ENCODE peak calls at places on chromosomes 5 and 9, in six cellular contexts. I, E, C, Y, H and J are unnamed samples. For H3K9me3, the result is how much of the 10 kb centered on the place peaks cover.

GRCh38 chr9:121676916-121677315 is 25.5 kb downstream of the DAB2IP start:
- DNase-seq in I (peak), E (no peak), C (no peak), Y (no peak), H (no peak), J (no peak)

GRCh38 chr9:100445903-100446549 is 19.1 kb downstream of the MSANTD3 start:
- DNase-seq in I (no peak), E (no peak), C (no peak), Y (no peak), H (no peak), J (no peak)

GRCh38 chr9:79583957-79584654 is 12.3 kb downstream of the TLE4 start:
- DNase-seq in I (peak), E (peak), C (no peak), Y (no peak), H (no peak), J (peak)

GRCh38 chr5:149951138-149951749 is 6.7 kb upstream of the PDE6A start:
- DNase-seq in I (no peak), E (no peak), C (no peak), Y (no peak), H (no peak), J (no peak)

GRCh38 chr5:57703726-57704125 is 221.1 kb upstream of the ACTBL2 start:
- DNase-seq in I (no peak), E (no peak), C (no peak), Y (no peak), H (no peak), J (no peak)

GRCh38 chr5:169581580-169582227 is 1.9 kb upstream of the SPDL1 start:
- DNase-seq in I (no peak), E (no peak), C (no peak), Y (peak), H (peak), J (peak)

GRCh38 chr9:5110867-5111681 is 74.4 kb downstream of the INSL6 start:
- DNase-seq in I (peak), E (no peak), C (no peak), Y (no peak), H (no peak), J (no peak)

GRCh38 chr5:74579215-74579614 is 61.3 kb downstream of the ENC1 start:
- DNase-seq in I (no peak), E (no peak), C (no peak), Y (no peak), H (no peak), J (no peak)

GRCh38 chr5:178577376-178577839 is 12.8 kb downstream of the COL23A1 start:
- DNase-seq in I (no peak), E (no peak), C (no peak), Y (no peak), H (no peak), J (no peak)

GRCh38 chr5:65192326-65192725 is 289.4 kb downstream of the ADAMTS6 start:
- DNase-seq in I (no peak), E (no peak), C (no peak), Y (no peak), H (no peak), J (no peak)

GRCh38 chr5:150144211-150144801 is 11.3 kb downstream of the PDGFRB start:
- DNase-seq in I (no peak), E (peak), C (peak), Y (no peak), H (no peak), J (peak)

GRCh38 chr5:142325677-142326479 is 1.1 kb upstream of the SPRY4 start:
- DNase-seq in I (no peak), E (peak), C (peak), Y (peak), H (peak), J (no peak)

GRCh38 chr5:39411051-39411450 is 13.7 kb downstream of the DAB2 start:
- DNase-seq in I (no peak), E (no peak), C (no peak), Y (no peak), H (no peak), J (no peak)

GRCh38 chr9:13896047-13896446 is 417.9 kb downstream of the NFIB start:
- DNase-seq in I (no peak), E (no peak), C (no peak), Y (no peak), H (no peak), J (no peak)

GRCh38 chr9:2720179-2720654 is 2.9 kb downstream of the KCNV2 start:
- DNase-seq in I (no peak), E (no peak), C (no peak), Y (no peak), H (no peak), J (no peak)

GRCh38 chr9:108417726-108418125 is 438.1 kb downstream of the ACTL7B start:
- DNase-seq in I (no peak), E (no peak), C (no peak), Y (no peak), H (no peak), J (no peak)

GRCh38 chr9:77945798-77946197 is 85.8 kb downstream of the GNAQ start:
- DNase-seq in I (no peak), E (no peak), C (no peak), Y (no peak), H (no peak), J (no peak)

GRCh38 chr5:45376463-45376862 is 319.7 kb downstream of the HCN1 start:
- DNase-seq in I (no peak), E (no peak), C (no peak), Y (no peak), H (no peak), J (no peak)

GRCh38 chr5:170310187-170310586 is 12.6 kb upstream of the LCP2 start:
- DNase-seq in I (no peak), E (no peak), C (no peak), Y (no peak), H (no peak), J (no peak)

GRCh38 chr5:36683821-36684434 is 77.5 kb downstream of the SLC1A3 start:
- DNase-seq in I (no peak), E (peak), C (no peak), Y (no peak), H (no peak), J (no peak)

GRCh38 chr5:6714221-6715041 is 1.2 kb downstream of the TENT4A start:
- DNase-seq in I (peak), E (peak), C (no peak), Y (peak), H (no peak), J (no peak)

GRCh38 chr5:148998174-148998797 is 64.6 kb downstream of the SH3TC2 start:
- DNase-seq in I (no peak), E (no peak), C (no peak), Y (peak), H (peak), J (no peak)

GRCh38 chr9:125540497-125540896 is 166.5 kb downstream of the MAPKAP1 start:
- DNase-seq in I (no peak), E (no peak), C (no peak), Y (peak), H (no peak), J (no peak)

GRCh38 chr5:36090033-36090432 is 23.4 kb upstream of the UGT3A2 start:
- DNase-seq in I (no peak), E (no peak), C (no peak), Y (peak), H (peak), J (no peak)

GRCh38 chr5:131634666-131634995 is 398 bp downstream of the RAPGEF6 start:
- DNase-seq in I (no peak), E (peak), C (peak), Y (peak), H (peak), J (no peak)

GRCh38 chr5:135221187-135221473 is 177.9 kb downstream of the MACROH2A1 start:
- DNase-seq in I (peak), E (no peak), C (no peak), Y (no peak), H (no peak), J (no peak)

GRCh38 chr9:81680506-81680905 is 8.8 kb downstream of the TLE1 start:
- DNase-seq in I (no peak), E (no peak), C (no peak), Y (no peak), H (no peak), J (no peak)

GRCh38 chr9:38208206-38208901 is 139.3 kb upstream of the SHB start:
- DNase-seq in I (no peak), E (no peak), C (no peak), Y (no peak), H (no peak), J (no peak)

GRCh38 chr5:125189451-125190051 is 443.1 kb upstream of the ZNF608 start:
- DNase-seq in I (no peak), E (no peak), C (no peak), Y (no peak), H (peak), J (no peak)

GRCh38 chr5:176133289-176133870 is 104.8 kb upstream of the SIMC1 start:
- DNase-seq in I (peak), E (no peak), C (no peak), Y (no peak), H (no peak), J (no peak)

GRCh38 chr9:93962041-93962440 is 6.9 kb upstream of the BARX1 start:
- DNase-seq in I (no peak), E (no peak), C (no peak), Y (no peak), H (no peak), J (no peak)

GRCh38 chr5:11595045-11595444 is 309.2 kb downstream of the CTNND2 start:
- DNase-seq in I (no peak), E (no peak), C (no peak), Y (no peak), H (no peak), J (no peak)

GRCh38 chr5:125575561-125576504 is 829.4 kb upstream of the ZNF608 start:
- DNase-seq in I (no peak), E (no peak), C (no peak), Y (no peak), H (no peak), J (no peak)

GRCh38 chr9:120032639-120033038 is 547.3 kb downstream of the CDK5RAP2 start:
- DNase-seq in I (no peak), E (no peak), C (no peak), Y (no peak), H (no peak), J (no peak)

GRCh38 chr9:79813262-79813646 is 241.5 kb downstream of the TLE4 start:
- DNase-seq in I (no peak), E (no peak), C (no peak), Y (no peak), H (no peak), J (no peak)

GRCh38 chr9:21110708-21111576 is 30.7 kb downstream of the IFNW1 start:
- DNase-seq in I (no peak), E (no peak), C (no peak), Y (peak), H (peak), J (no peak)

GRCh38 chr5:87410941-87411340 is 1.8 kb downstream of the CCNH start:
- DNase-seq in I (no peak), E (no peak), C (no peak), Y (no peak), H (no peak), J (no peak)
- H3K4me3 ChIP-seq in I (no peak), E (no peak), C (peak), Y (peak), H (peak), J (peak)

GRCh38 chr9:76336027-76336426 is 58.2 kb downstream of the RFK start:
- DNase-seq in I (no peak), E (no peak), C (no peak), Y (no peak), H (no peak), J (no peak)
- H3K27ac ChIP-seq in I (no peak), E (no peak), C (no peak), Y (no peak), H (no peak), J (no peak)

DNA sequence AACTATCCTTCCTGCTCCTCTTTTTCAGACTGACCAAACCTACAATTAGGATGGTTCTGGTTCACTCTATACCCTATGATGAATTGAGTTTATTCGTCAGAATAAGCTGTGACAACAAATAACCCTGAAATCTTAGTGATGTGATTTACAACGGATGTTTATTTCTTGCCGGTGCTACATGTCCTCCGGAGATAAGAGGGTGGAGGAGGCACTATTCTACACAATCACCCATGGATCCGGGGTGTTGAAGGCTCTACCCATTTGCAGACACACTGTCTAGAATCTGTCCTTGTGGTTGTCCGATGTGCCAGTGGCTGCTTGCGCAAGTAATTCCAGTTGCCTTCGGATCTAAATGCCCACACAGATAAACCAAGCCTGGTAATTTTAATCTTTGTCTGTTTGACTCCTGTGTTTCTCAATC is 44.7 kb downstream of the CDC14B start:
- DNase-seq in I (no peak), E (no peak), C (no peak), Y (no peak), H (no peak), J (no peak)
- H3K9me3 ChIP-seq in I (under half), E (under half), C (under half), Y (under half), H (under half), J (under half)

GRCh38 chr9:131732636-131733340 is 7.1 kb downstream of the RAPGEF1 start:
- DNase-seq in I (no peak), E (no peak), C (no peak), Y (no peak), H (no peak), J (no peak)

GRCh38 chr9:131734781-131735180 is 5.1 kb downstream of the RAPGEF1 start:
- DNase-seq in I (peak), E (no peak), C (no peak), Y (no peak), H (no peak), J (no peak)

GRCh38 chr9:131733601-131734061 is 6.2 kb downstream of the RAPGEF1 start:
- DNase-seq in I (no peak), E (peak), C (peak), Y (peak), H (no peak), J (peak)

GRCh38 chr9:131735238-131736181 is 4.4 kb downstream of the RAPGEF1 start:
- DNase-seq in I (no peak), E (no peak), C (no peak), Y (no peak), H (no peak), J (no peak)

DNA sequence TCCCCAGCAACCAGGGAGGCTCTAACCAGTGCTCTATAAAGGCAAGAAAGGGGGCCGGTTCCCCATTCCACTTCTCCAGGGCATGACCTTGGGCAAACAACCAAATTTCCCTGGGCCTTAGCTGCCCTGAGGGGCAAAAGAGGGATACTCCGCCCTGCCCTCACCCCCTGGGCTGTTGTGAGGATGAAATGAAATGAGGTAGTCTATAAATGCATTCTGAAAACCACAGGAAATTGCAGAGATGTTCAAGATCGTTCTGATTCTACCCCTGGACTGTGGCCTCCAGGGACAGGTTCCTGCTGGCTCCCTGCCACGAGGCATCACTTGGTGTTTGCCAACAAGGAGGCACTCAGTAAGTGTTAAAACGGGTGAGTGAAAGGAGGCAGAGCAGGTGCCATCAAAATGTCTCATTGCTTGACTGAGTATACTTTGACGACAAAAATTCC is 5.7 kb downstream of the RAPGEF1 start:
- DNase-seq in I (peak), E (peak), C (no peak), Y (peak), H (no peak), J (no peak)
- H3K4me3 ChIP-seq in I (no peak), E (no peak), C (peak), Y (peak), H (no peak), J (no peak)

GRCh38 chr9:28443461-28443860 is 870.2 kb upstream of the C9orf72 start:
- DNase-seq in I (peak), E (no peak), C (no peak), Y (no peak), H (no peak), J (no peak)
- H3K27ac ChIP-seq in I (no peak), E (no peak), C (no peak), Y (no peak), H (no peak), J (no peak)

GRCh38 chr5:8805653-8806052 is 740.2 kb downstream of the SEMA5A start:
- DNase-seq in I (no peak), E (no peak), C (no peak), Y (no peak), H (no peak), J (no peak)
- H3K9me3 ChIP-seq in I (half or more), E (half or more), C (under half), Y (under half), H (under half), J (under half)

GRCh38 chr9:16869140-16869903 is 1.1 kb downstream of the BNC2 start:
- DNase-seq in I (no peak), E (no peak), C (no peak), Y (no peak), H (no peak), J (no peak)
- H3K4me3 ChIP-seq in I (no peak), E (peak), C (peak), Y (no peak), H (no peak), J (peak)

GRCh38 chr9:91734371-91734981 is 215.6 kb downstream of the ROR2 start:
- DNase-seq in I (peak), E (peak), C (no peak), Y (peak), H (peak), J (no peak)

GRCh38 chr9:91732187-91733005 is 217.6 kb downstream of the ROR2 start:
- DNase-seq in I (peak), E (no peak), C (no peak), Y (no peak), H (no peak), J (no peak)

GRCh38 chr9:91730806-91731205 is 219.2 kb downstream of the ROR2 start:
- DNase-seq in I (peak), E (no peak), C (no peak), Y (no peak), H (no peak), J (peak)

GRCh38 chr9:91736311-91736710 is 213.7 kb downstream of the ROR2 start:
- DNase-seq in I (peak), E (no peak), C (no peak), Y (no peak), H (no peak), J (no peak)

DNA sequence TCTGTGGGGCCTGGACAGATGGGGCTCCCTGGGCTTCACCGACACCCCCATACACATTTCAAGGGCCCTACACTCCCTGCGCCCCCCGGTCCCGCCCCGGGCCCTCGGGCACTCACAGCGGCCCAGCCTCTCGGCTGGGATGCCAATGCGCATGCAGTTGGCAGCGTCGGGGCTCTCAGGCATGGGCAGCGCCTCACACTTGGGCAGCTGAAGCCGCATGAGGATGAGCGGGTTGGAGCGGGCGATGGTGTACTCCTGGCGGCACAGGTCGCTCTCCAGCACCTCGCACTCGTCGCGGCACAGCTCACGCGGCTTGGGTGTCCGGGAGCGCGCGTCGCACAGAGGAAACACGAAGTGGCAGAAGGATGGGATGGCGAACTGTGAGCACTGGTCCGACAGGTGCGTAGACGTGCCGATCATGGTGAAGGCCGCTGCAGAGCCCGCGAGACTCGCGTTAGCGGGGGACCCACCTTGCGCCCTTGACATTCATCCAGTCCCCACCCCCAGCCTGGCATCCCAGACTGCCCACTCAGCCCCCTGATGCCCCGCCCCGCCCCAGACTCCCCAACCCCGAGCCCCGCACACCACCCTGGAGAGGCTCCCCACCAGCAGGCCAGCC is 216.9 kb downstream of the ROR2 start:
- DNase-seq in I (peak), E (no peak), C (no peak), Y (no peak), H (no peak), J (no peak)
- H3K27ac ChIP-seq in I (no peak), E (no peak), C (no peak), Y (no peak), H (no peak), J (no peak)